ENCODE peak calls at places on chromosomes 16 and 17, in seven cellular contexts. Q is right atrium auricular region; M is left ventricle myocardium inferior; P is neural progenitor cell; C is sigmoid colon; A is CD8-positive, alpha-beta T cell; Y is CD8-positive, alpha-beta memory T cell. O is an unnamed sample.

GRCh38 chr17:43660816-43661493 is 767 bp downstream of the MEOX1 start:
- DNase-seq in Q (no peak), M (no peak), P (no peak), C (no peak), A (peak; percentile 23), Y (no peak), O (no peak)

GRCh38 chr16:75219838-75220237 is 1.1 kb downstream of the CTRB1 start:
- DNase-seq in Q (no peak), M (no peak), P (no peak), C (no peak), A (no peak), Y (peak; percentile 24), O (no peak)

GRCh38 chr16:54107803-54108202 is 178.8 kb downstream of the IRX3 start:
- DNase-seq in Q (no peak), M (no peak), P (no peak), C (no peak), A (no peak), Y (no peak), O (no peak)

GRCh38 chr17:9269350-9270035 is 248.2 kb downstream of the NTN1 start:
- DNase-seq in Q (no peak), M (no peak), P (no peak), C (no peak), A (no peak), Y (no peak), O (no peak)

GRCh38 chr17:2374549-2375285 is 26.1 kb downstream of the MNT start:
- DNase-seq in Q (no peak), M (no peak), P (no peak), C (no peak), A (no peak), Y (no peak), O (no peak)

GRCh38 chr16:19396555-19397011 is 21.1 kb upstream of the TMC5 start:
- DNase-seq in Q (no peak), M (no peak), P (no peak), C (no peak), A (no peak), Y (no peak), O (no peak)

GRCh38 chr17:45316271-45317112 is at the start of gene MAP3K14:
- DNase-seq in Q (peak; percentile 71), M (peak; percentile 80), P (peak; percentile 89), C (peak; percentile 89), A (peak; percentile 55), Y (peak; percentile 71), O (no peak)

GRCh38 chr17:66459811-66460270 is 157.4 kb downstream of the PRKCA start:
- DNase-seq in Q (peak; percentile 78), M (peak; percentile 40), P (no peak), C (peak; percentile 92), A (no peak), Y (no peak), O (no peak)

GRCh38 chr17:81890447-81891302 is 711 bp downstream of the ALYREF start:
- DNase-seq in Q (no peak), M (no peak), P (peak; percentile 50), C (peak; percentile 62), A (no peak), Y (no peak), O (no peak)

GRCh38 chr17:39781814-39782213 is 44.1 kb downstream of the GRB7 start:
- DNase-seq in Q (no peak), M (no peak), P (no peak), C (no peak), A (no peak), Y (no peak), O (no peak)

GRCh38 chr17:72445055-72445991 is 324.5 kb downstream of the SOX9 start:
- DNase-seq in Q (no peak), M (no peak), P (no peak), C (no peak), A (no peak), Y (no peak), O (no peak)

GRCh38 chr16:24850289-24850931 is 4.6 kb downstream of the SLC5A11 start:
- DNase-seq in Q (no peak), M (no peak), P (no peak), C (peak; percentile 34), A (no peak), Y (no peak), O (no peak)

GRCh38 chr17:40485851-40486512 is 15.4 kb downstream of the TNS4 start:
- DNase-seq in Q (peak; percentile 85), M (no peak), P (no peak), C (peak; percentile 83), A (no peak), Y (peak; percentile 28), O (no peak)

GRCh38 chr16:55091871-55092230 is 161.2 kb downstream of the IRX5 start:
- DNase-seq in Q (no peak), M (no peak), P (no peak), C (no peak), A (no peak), Y (no peak), O (no peak)

GRCh38 chr17:45131616-45132301 is 556 bp downstream of the PLCD3 start:
- DNase-seq in Q (no peak), M (peak; percentile 53), P (peak; percentile 82), C (peak; percentile 79), A (peak; percentile 30), Y (peak; percentile 15), O (no peak)

GRCh38 chr16:80948886-80949502 is 57.7 kb downstream of the CMC2 start:
- DNase-seq in Q (no peak), M (peak; percentile 58), P (peak; percentile 88), C (no peak), A (no peak), Y (no peak), O (peak; percentile 15)

GRCh38 chr17:64387545-64388171 is 3.0 kb downstream of the PECAM1 start:
- DNase-seq in Q (no peak), M (no peak), P (no peak), C (peak; percentile 57), A (no peak), Y (no peak), O (no peak)

GRCh38 chr17:67601897-67602296 is 115.8 kb upstream of the NOL11 start:
- DNase-seq in Q (no peak), M (no peak), P (no peak), C (no peak), A (no peak), Y (no peak), O (no peak)

GRCh38 chr17:80034977-80035686 is 540 bp downstream of the TBC1D16 start:
- DNase-seq in Q (no peak), M (no peak), P (peak; percentile 63), C (no peak), A (peak; percentile 29), Y (peak; percentile 55), O (no peak)

GRCh38 chr17:35586569-35587073 is 501 bp upstream of the AP2B1 start:
- DNase-seq in Q (no peak), M (no peak), P (no peak), C (no peak), A (no peak), Y (no peak), O (no peak)

GRCh38 chr16:57801856-57802634 is at the start of gene KIFC3:
- DNase-seq in Q (peak; percentile 89), M (peak; percentile 88), P (peak; percentile 79), C (peak; percentile 92), A (peak; percentile 62), Y (peak; percentile 68), O (no peak)

GRCh38 chr16:68711421-68712139 is 25.5 kb upstream of the CDH1 start:
- DNase-seq in Q (no peak), M (peak; percentile 21), P (no peak), C (no peak), A (no peak), Y (no peak), O (peak; percentile 34)

GRCh38 chr17:62631086-62631935 is 3.8 kb downstream of the MRC2 start:
- DNase-seq in Q (no peak), M (no peak), P (no peak), C (peak; percentile 58), A (no peak), Y (no peak), O (no peak)

DNA sequence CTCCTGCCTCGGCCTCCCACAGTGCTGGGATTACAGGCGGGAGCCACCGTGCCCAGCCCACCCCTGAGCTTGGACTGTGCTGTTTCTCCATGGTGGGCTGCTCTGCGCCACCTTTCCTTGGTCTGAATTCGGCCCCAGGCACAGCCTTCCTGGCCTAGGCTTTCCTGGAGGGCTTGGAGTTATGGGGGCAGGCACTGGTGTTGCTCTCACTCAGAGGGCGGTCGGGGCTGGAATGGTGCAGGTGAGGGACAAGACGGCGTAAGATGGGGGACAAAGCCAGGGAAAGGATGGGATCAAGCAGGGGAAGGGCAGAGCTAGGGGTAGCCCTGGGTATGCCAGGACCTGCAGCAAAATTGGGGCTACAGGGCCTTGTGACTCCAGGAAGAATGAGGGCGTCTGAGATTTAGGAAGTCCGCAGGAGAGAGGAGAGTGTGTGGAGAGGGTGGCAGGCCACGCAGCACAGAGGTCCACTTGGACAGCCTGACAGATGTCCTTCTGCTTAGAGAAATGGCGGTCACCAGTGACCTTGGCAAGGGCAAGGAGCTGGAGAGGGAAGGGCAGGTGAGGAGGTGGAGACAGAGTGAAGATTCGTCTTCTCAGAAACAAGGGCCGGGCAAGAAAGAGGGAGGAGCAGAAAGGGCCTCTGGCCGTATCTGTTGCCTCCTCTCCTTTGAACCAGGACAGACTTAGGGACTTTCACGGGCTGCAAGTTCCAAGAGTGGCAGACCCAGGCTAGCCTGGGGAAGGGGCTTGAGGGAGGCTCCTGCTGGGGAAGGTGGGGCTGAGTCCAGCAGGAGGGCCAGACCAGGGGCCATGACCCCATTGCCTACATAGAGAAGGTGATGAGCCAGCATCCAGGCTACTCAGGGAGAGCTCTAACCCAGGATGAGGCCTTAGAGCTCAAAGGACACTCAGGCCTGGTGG is 1.5 kb upstream of the ATP6V0C start:
- DNase-seq in Q (no peak), M (no peak), P (no peak), C (peak; percentile 69), A (no peak), Y (no peak), O (no peak)
- H3K27me3 ChIP-seq in Q (no peaks in the 10 kb centered on the region), M (no peaks in the 10 kb centered on the region), P (no peaks in the 10 kb centered on the region), C (no peaks in the 10 kb centered on the region), A (no peaks in the 10 kb centered on the region), Y (no peaks in the 10 kb centered on the region), O (no peaks in the 10 kb centered on the region)

DNA sequence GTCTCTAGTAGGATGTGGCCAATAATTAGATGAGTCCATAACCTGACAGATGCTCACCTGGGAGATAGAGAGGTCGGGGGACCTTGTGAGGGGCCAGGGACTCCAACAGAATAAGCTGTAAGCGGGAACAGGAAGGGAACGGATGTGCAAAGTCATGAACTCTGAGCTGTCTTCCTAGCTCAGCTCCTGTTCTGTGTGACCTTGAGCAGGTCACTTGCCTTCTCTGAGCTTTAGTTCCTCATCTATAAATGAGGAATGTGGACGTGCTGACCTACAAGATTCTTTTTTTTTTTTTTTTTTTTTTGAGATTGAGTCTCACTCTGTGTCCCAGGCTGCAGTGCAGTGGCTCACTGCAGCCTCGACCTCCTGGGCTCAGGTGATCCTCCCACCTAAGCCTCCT is 58.9 kb downstream of the AKAP1 start:
- DNase-seq in Q (no peak), M (no peak), P (no peak), C (no peak), A (no peak), Y (no peak), O (no peak)
- H3K27me3 ChIP-seq in Q (no peaks in the 10 kb centered on the region), M (peaks cover 2% of the 10 kb centered on the region), P (no peaks in the 10 kb centered on the region), C (no peaks in the 10 kb centered on the region), A (no peaks in the 10 kb centered on the region), Y (no peaks in the 10 kb centered on the region), O (no peaks in the 10 kb centered on the region)

GRCh38 chr17:73498854-73499597 is 145.2 kb downstream of the SDK2 start:
- DNase-seq in Q (no peak), M (peak; percentile 23), P (no peak), C (no peak), A (no peak), Y (no peak), O (no peak)
- H3K27me3 ChIP-seq in Q (no peaks in the 10 kb centered on the region), M (peaks cover 40% of the 10 kb centered on the region), P (no peaks in the 10 kb centered on the region), C (no peaks in the 10 kb centered on the region), A (no peaks in the 10 kb centered on the region), Y (no peaks in the 10 kb centered on the region), O (peaks cover 2% of the 10 kb centered on the region)

GRCh38 chr16:1159973-1160772 is 7.3 kb downstream of the CACNA1H start:
- DNase-seq in Q (peak; percentile 61), M (peak; percentile 80), P (no peak), C (peak; percentile 94), A (no peak), Y (no peak), O (no peak)
- H3K27me3 ChIP-seq in Q (no peaks in the 10 kb centered on the region), M (peaks cover 73% of the 10 kb centered on the region), P (no peaks in the 10 kb centered on the region), C (no peaks in the 10 kb centered on the region), A (peaks cover 2% of the 10 kb centered on the region), Y (peaks cover under 1% of the 10 kb centered on the region), O (no peaks in the 10 kb centered on the region)

O was measured in GM06990.